ENCODE peak calls at places on chromosome 7, in seven cellular contexts. One of them, this sample, is unnamed.

GRCh38 chr7:26143298-26144044 is 8.5 kb upstream of the NFE2L3 start:
- DNase-seq in GM12878: no peak
- DNase-seq in SK-N-SH: no peak
- DNase-seq in H1: no peak
- DNase-seq in GM12892: no peak
- DNase-seq in K562: no peak
- DNase-seq in HepG2: no peak
- DNase-seq in this sample: no peak

GRCh38 chr7:20217193-20217948 is at the start of gene MACC1:
- DNase-seq in H1: peak
- DNase-seq in K562: peak
- DNase-seq in GM12878: peak
- DNase-seq in SK-N-SH: no peak
- DNase-seq in HepG2: no peak
- DNase-seq in GM12892: no peak
- DNase-seq in this sample: no peak

GRCh38 chr7:127153315-127153714 is 99.4 kb downstream of the GRM8 start:
- DNase-seq in K562: no peak
- DNase-seq in GM12878: no peak
- DNase-seq in H1: no peak
- DNase-seq in GM12892: no peak
- DNase-seq in HepG2: no peak
- DNase-seq in SK-N-SH: no peak
- DNase-seq in this sample: no peak

GRCh38 chr7:24034251-24034650 is 249.7 kb upstream of the NPY start:
- DNase-seq in GM12878: no peak
- DNase-seq in SK-N-SH: no peak
- DNase-seq in HepG2: no peak
- DNase-seq in GM12892: no peak
- DNase-seq in H1: no peak
- DNase-seq in K562: no peak
- DNase-seq in this sample: no peak

GRCh38 chr7:66847879-66848810 is 72.9 kb upstream of the TMEM248 start:
- DNase-seq in H1: no peak
- DNase-seq in SK-N-SH: no peak
- DNase-seq in GM12878: no peak
- DNase-seq in GM12892: no peak
- DNase-seq in K562: no peak
- DNase-seq in HepG2: peak
- DNase-seq in this sample: no peak

GRCh38 chr7:131424219-131424822 is 96.6 kb downstream of the MKLN1 start:
- DNase-seq in SK-N-SH: peak
- DNase-seq in HepG2: peak
- DNase-seq in K562: no peak
- DNase-seq in GM12878: peak
- DNase-seq in H1: no peak
- DNase-seq in GM12892: no peak
- DNase-seq in this sample: no peak

GRCh38 chr7:12685550-12685949 is 1.9 kb upstream of the ARL4A start:
- DNase-seq in GM12892: no peak
- DNase-seq in K562: no peak
- DNase-seq in H1: peak
- DNase-seq in HepG2: no peak
- DNase-seq in GM12878: no peak
- DNase-seq in SK-N-SH: peak
- DNase-seq in this sample: no peak

GRCh38 chr7:113710310-113711106 is 208.3 kb downstream of the PPP1R3A start:
- DNase-seq in HepG2: peak
- DNase-seq in H1: peak
- DNase-seq in GM12892: peak
- DNase-seq in GM12878: peak
- DNase-seq in SK-N-SH: peak
- DNase-seq in K562: peak
- DNase-seq in this sample: peak

GRCh38 chr7:127872122-127872521 is 159.1 kb downstream of the LRRC4 start:
- DNase-seq in HepG2: no peak
- DNase-seq in SK-N-SH: no peak
- DNase-seq in GM12878: no peak
- DNase-seq in GM12892: no peak
- DNase-seq in H1: no peak
- DNase-seq in K562: no peak
- DNase-seq in this sample: no peak

GRCh38 chr7:45712872-45713668 is 138.9 kb downstream of the ADCY1 start:
- DNase-seq in GM12878: no peak
- DNase-seq in GM12892: no peak
- DNase-seq in SK-N-SH: no peak
- DNase-seq in H1: no peak
- DNase-seq in K562: no peak
- DNase-seq in HepG2: no peak
- DNase-seq in this sample: no peak

GRCh38 chr7:55898287-55898686 is 11.0 kb downstream of the ZNF713 start:
- DNase-seq in H1: no peak
- DNase-seq in HepG2: no peak
- DNase-seq in SK-N-SH: no peak
- DNase-seq in GM12878: no peak
- DNase-seq in GM12892: no peak
- DNase-seq in K562: no peak
- DNase-seq in this sample: no peak

GRCh38 chr7:1849351-1849951 is 179.4 kb downstream of the ELFN1 start:
- DNase-seq in SK-N-SH: no peak
- DNase-seq in HepG2: no peak
- DNase-seq in GM12892: no peak
- DNase-seq in GM12878: no peak
- DNase-seq in H1: no peak
- DNase-seq in K562: no peak
- DNase-seq in this sample: no peak

GRCh38 chr7:1007901-1008300 is 24.9 kb downstream of the CYP2W1 start:
- DNase-seq in K562: no peak
- DNase-seq in HepG2: no peak
- DNase-seq in GM12892: no peak
- DNase-seq in SK-N-SH: no peak
- DNase-seq in GM12878: no peak
- DNase-seq in H1: no peak
- DNase-seq in this sample: no peak

GRCh38 chr7:18293759-18294158 is 201.8 kb upstream of the HDAC9 start:
- DNase-seq in HepG2: no peak
- DNase-seq in SK-N-SH: no peak
- DNase-seq in GM12892: no peak
- DNase-seq in H1: no peak
- DNase-seq in GM12878: no peak
- DNase-seq in K562: no peak
- DNase-seq in this sample: no peak

GRCh38 chr7:91276909-91277308 is 12.7 kb downstream of the FZD1 start:
- DNase-seq in GM12892: no peak
- DNase-seq in HepG2: no peak
- DNase-seq in H1: no peak
- DNase-seq in SK-N-SH: no peak
- DNase-seq in GM12878: peak
- DNase-seq in K562: no peak
- DNase-seq in this sample: no peak

GRCh38 chr7:70599446-70600190 is 532.3 kb upstream of the GALNT17 start:
- DNase-seq in SK-N-SH: no peak
- DNase-seq in K562: no peak
- DNase-seq in HepG2: no peak
- DNase-seq in GM12878: no peak
- DNase-seq in H1: no peak
- DNase-seq in GM12892: no peak
- DNase-seq in this sample: no peak

GRCh38 chr7:92319243-92319642 is 73.5 kb downstream of the ANKIB1 start:
- DNase-seq in GM12892: no peak
- DNase-seq in GM12878: no peak
- DNase-seq in H1: no peak
- DNase-seq in K562: no peak
- DNase-seq in SK-N-SH: no peak
- DNase-seq in HepG2: no peak
- DNase-seq in this sample: no peak

GRCh38 chr7:71574153-71574894 is 442.4 kb downstream of the GALNT17 start:
- DNase-seq in HepG2: no peak
- DNase-seq in GM12892: no peak
- DNase-seq in H1: peak
- DNase-seq in SK-N-SH: no peak
- DNase-seq in GM12878: no peak
- DNase-seq in K562: no peak
- DNase-seq in this sample: no peak

GRCh38 chr7:44291066-44291732 is 34.2 kb downstream of the CAMK2B start:
- DNase-seq in GM12878: no peak
- DNase-seq in SK-N-SH: peak
- DNase-seq in K562: no peak
- DNase-seq in GM12892: no peak
- DNase-seq in H1: no peak
- DNase-seq in HepG2: no peak
- DNase-seq in this sample: peak

GRCh38 chr7:54161621-54162020 is 380.6 kb upstream of the VSTM2A start:
- DNase-seq in GM12878: no peak
- DNase-seq in K562: no peak
- DNase-seq in GM12892: no peak
- DNase-seq in HepG2: no peak
- DNase-seq in H1: no peak
- DNase-seq in SK-N-SH: no peak
- DNase-seq in this sample: no peak

GRCh38 chr7:50826371-50827172 is 43.9 kb upstream of the GRB10 start:
- DNase-seq in SK-N-SH: no peak
- DNase-seq in HepG2: peak
- DNase-seq in H1: no peak
- DNase-seq in GM12892: no peak
- DNase-seq in K562: no peak
- DNase-seq in GM12878: no peak
- DNase-seq in this sample: no peak

DNA sequence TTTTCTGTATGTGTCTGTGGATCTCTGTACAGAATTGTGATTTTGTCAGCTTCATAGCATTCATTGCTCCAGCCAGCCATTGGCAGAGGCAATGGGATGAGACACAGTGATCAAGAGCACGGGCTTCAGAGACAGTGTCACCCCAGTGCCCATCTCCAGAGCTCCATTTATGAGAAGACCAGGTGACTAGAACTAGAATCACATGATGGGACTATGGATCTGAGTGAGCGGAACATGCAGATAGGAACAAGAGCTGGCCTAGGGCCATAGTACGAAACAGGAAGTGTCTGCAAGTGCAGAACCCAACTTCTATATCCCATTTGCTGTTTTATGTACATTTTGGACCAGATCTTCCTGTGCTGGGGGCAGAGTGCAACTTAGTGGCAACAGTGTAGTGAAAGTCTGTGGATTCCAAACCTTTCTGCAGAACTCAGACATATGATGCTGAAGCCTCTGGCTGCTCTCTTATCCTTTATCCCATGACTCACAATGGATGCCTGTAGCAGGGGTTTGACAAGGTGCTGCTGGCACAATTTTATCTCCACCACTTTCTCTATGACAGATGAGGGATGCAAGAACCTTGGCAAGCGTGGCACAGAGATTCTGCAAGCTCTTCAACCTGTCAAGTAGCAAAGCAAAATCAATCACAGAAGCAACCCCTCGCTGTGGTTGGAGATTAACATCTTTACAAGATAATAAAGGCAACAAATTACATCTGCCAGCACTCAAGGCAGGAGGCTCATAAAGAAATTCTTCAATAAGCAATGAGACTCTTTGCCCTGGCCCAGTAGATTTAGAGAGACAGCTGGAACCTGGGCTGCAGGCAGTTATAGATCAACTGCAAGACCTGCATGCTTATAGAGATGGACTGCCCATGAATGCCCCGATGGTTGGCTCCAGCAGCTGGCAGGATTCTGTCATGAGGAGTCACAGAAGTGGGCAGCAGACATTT is 681.3 kb downstream of the TNS3 start:
- DNase-seq in SK-N-SH: peak
- DNase-seq in K562: no peak
- DNase-seq in GM12892: no peak
- DNase-seq in GM12878: no peak
- DNase-seq in HepG2: no peak
- DNase-seq in H1: no peak
- DNase-seq in this sample: no peak
- TF ChIP-seq POLR2AphosphoS5 in SK-N-SH: peak
- TF ChIP-seq POLR2AphosphoS5 in K562: no peak
- TF ChIP-seq POLR2AphosphoS5 in GM12892: no peak
- TF ChIP-seq POLR2AphosphoS5 in GM12878: no peak
- TF ChIP-seq POLR2AphosphoS5 in HepG2: no peak
- TF ChIP-seq POLR2AphosphoS5 in H1: no peak
- TF ChIP-seq POLR2AphosphoS5 in this sample: no peak

GRCh38 chr7:122488241-122488640 is 183.7 kb upstream of the FEZF1 start:
- DNase-seq in K562: no peak
- DNase-seq in HepG2: no peak
- DNase-seq in GM12878: no peak
- DNase-seq in SK-N-SH: no peak
- DNase-seq in H1: no peak
- DNase-seq in GM12892: no peak
- DNase-seq in this sample: no peak
- TF ChIP-seq TAF1 in K562: no peak
- TF ChIP-seq TAF1 in HepG2: no peak
- TF ChIP-seq TAF1 in GM12878: no peak
- TF ChIP-seq TAF1 in SK-N-SH: no peak
- TF ChIP-seq TAF1 in H1: no peak
- TF ChIP-seq TAF1 in GM12892: no peak
- TF ChIP-seq TAF1 in this sample: no peak

DNA sequence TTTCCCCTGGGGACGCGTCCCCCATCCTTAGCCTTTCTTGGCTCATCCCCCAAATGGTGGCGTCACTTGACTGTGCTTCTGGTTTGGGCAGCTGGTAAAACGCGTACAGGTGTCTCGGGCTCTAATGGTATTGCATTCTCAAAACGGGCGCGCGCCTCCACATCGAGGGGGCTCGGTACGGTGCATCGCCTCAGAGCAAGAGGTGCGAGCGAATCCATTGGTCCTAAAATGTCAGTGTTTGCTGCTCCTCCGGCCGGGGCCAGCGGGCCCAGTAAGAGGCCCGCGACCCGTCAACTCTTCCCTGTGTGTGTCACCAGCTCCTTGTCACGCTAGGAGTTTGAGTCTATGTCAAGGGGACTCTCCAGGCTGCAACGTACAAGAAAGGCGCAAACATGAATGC is 90.6 kb upstream of the SH2B2 start:
- DNase-seq in SK-N-SH: no peak
- DNase-seq in H1: no peak
- DNase-seq in GM12892: no peak
- DNase-seq in K562: no peak
- DNase-seq in GM12878: no peak
- DNase-seq in HepG2: no peak
- DNase-seq in this sample: no peak
- TF ChIP-seq POLR2AphosphoS5 in SK-N-SH: no peak
- TF ChIP-seq POLR2AphosphoS5 in H1: no peak
- TF ChIP-seq POLR2AphosphoS5 in GM12892: no peak
- TF ChIP-seq POLR2AphosphoS5 in K562: no peak
- TF ChIP-seq POLR2AphosphoS5 in GM12878: no peak
- TF ChIP-seq POLR2AphosphoS5 in HepG2: no peak
- TF ChIP-seq POLR2AphosphoS5 in this sample: no peak

DNA sequence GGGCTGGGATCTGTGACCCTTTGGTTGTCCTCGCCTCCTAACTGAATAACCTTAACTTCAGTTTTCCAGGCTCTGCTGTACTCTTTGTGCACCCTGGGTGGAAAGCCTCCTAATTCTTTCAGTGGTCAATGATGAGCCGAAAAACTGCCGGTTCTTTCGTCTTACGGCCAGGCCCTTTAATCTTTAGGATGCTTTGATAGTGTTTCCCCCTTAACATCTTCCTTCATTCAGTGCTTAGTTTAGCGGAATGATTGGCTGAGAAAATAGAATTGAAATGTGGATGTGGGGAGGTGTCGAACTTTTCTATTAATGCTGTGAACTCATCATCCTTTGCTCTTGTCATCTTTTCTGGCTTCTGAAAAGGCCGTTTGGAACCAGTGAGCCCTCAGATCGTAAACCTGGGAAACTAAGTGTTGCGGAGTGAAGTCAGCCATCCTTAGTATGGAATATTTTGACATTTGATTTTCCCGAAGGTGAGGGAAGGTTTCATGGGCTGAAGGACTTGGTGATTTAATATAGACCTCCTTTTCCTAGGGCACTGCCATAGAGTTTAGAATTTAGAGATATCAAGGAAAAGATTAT is 874 bp downstream of the GARS1 start:
- DNase-seq in GM12892: no peak
- DNase-seq in H1: no peak
- DNase-seq in HepG2: no peak
- DNase-seq in K562: no peak
- DNase-seq in SK-N-SH: peak
- DNase-seq in GM12878: peak
- DNase-seq in this sample: no peak
- TF ChIP-seq TAF1 in GM12892: no peak
- TF ChIP-seq TAF1 in H1: no peak
- TF ChIP-seq TAF1 in HepG2: no peak
- TF ChIP-seq TAF1 in K562: no peak
- TF ChIP-seq TAF1 in SK-N-SH: no peak
- TF ChIP-seq TAF1 in GM12878: no peak
- TF ChIP-seq TAF1 in this sample: no peak

This sample was measured in GM12891.